ENCODE peak calls at places on chromosomes 11 and 22, in ten cellular contexts. N, M, Q, K, S, J, V, D, B and A are unnamed samples.

GRCh38 chr22:24592846-24593809 is at the start of gene LRRC75B:
- DNase-seq in B (peak; percentile 30), V (peak; percentile 88), S (peak; percentile 99), K (peak; percentile 61), J (no peak), D (peak; percentile 92), N (peak; percentile 92), M (peak; percentile 11), Q (no peak), A (peak; percentile 94)

GRCh38 chr22:48838376-48838775 is 989.3 kb downstream of the BRD1 start:
- DNase-seq in D (no peak), J (no peak), Q (no peak), N (no peak), B (no peak), S (no peak), V (no peak), M (no peak), K (no peak), A (no peak)

GRCh38 chr11:131759140-131759539 is 388.7 kb downstream of the NTM start:
- DNase-seq in N (no peak), K (no peak), V (no peak), S (no peak), Q (no peak), J (no peak), D (no peak), B (no peak), M (no peak), A (no peak)

GRCh38 chr22:36419177-36419911 is 31.6 kb upstream of the MYH9 start:
- DNase-seq in S (peak; percentile 70), V (peak; percentile 52), D (peak; percentile 61), J (no peak), K (no peak), N (peak; percentile 54), Q (no peak), M (no peak), B (no peak), A (peak; percentile 91)

GRCh38 chr11:87421422-87421821 is 383.7 kb downstream of the TMEM135 start:
- DNase-seq in J (no peak), M (peak; percentile 63), V (peak; percentile 90), B (peak; percentile 88), Q (peak; percentile 2), K (no peak), D (peak; percentile 94), N (peak; percentile 73), S (peak; percentile 44), A (peak; percentile 96)

GRCh38 chr11:17864478-17864941 is 129.9 kb downstream of the KCNC1 start:
- DNase-seq in M (no peak), B (no peak), S (no peak), D (peak; percentile 54), Q (no peak), K (no peak), V (no peak), N (peak; percentile 22), J (no peak), A (peak; percentile 15)

GRCh38 chr11:116913000-116913399 is 75.6 kb upstream of the APOA1 start:
- DNase-seq in Q (no peak), N (no peak), D (no peak), B (no peak), M (peak; percentile 43), J (no peak), V (peak; percentile 90), K (no peak), S (no peak), A (no peak)

GRCh38 chr11:16605440-16605970 is 132.9 kb upstream of the C11orf58 start:
- DNase-seq in Q (no peak), D (peak; percentile 53), B (peak; percentile 47), V (peak; percentile 39), S (peak; percentile 58), K (no peak), M (no peak), N (peak; percentile 56), J (no peak), A (peak; percentile 71)

GRCh38 chr22:47154621-47155081 is 392.2 kb downstream of the TBC1D22A start:
- DNase-seq in B (no peak), J (no peak), K (peak; percentile 30), M (no peak), Q (no peak), V (peak; percentile 93), N (peak; percentile 22), S (no peak), D (no peak), A (no peak)

GRCh38 chr11:75286826-75287465 is 46.4 kb downstream of the TPBGL start:
- DNase-seq in J (no peak), S (no peak), Q (no peak), N (no peak), M (no peak), K (no peak), V (peak; percentile 70), D (no peak), B (no peak), A (no peak)

GRCh38 chr22:19473578-19473977 is 5.4 kb downstream of the UFD1 start:
- DNase-seq in S (no peak), D (no peak), Q (no peak), N (no peak), B (no peak), K (no peak), J (no peak), M (no peak), V (peak; percentile 22), A (no peak)

GRCh38 chr11:118649941-118650340 is 29.5 kb downstream of the TREH start:
- DNase-seq in S (no peak), K (no peak), D (no peak), B (no peak), J (no peak), M (no peak), V (no peak), Q (no peak), N (no peak), A (no peak)

GRCh38 chr11:44950625-44951472 is at the start of gene TP53I11:
- DNase-seq in M (no peak), Q (no peak), V (peak; percentile 87), D (no peak), J (peak; percentile 40), B (no peak), N (peak; percentile 87), S (peak; percentile 71), K (peak; percentile 12), A (peak; percentile 45)

GRCh38 chr11:114166389-114166788 is 106.9 kb downstream of the ZBTB16 start:
- DNase-seq in K (no peak), J (no peak), S (no peak), V (no peak), D (no peak), Q (no peak), M (no peak), N (no peak), B (no peak), A (no peak)

GRCh38 chr11:30789270-30789669 is 203.1 kb upstream of the MPPED2 start:
- DNase-seq in Q (no peak), V (peak; percentile 61), M (no peak), S (no peak), N (no peak), D (no peak), K (no peak), B (peak; percentile 79), J (no peak), A (no peak)

GRCh38 chr11:15074206-15075161 is 1.1 kb downstream of the CALCB start:
- DNase-seq in D (peak; percentile 96), V (peak; percentile 87), B (peak; percentile 74), J (peak; percentile 52), N (peak; percentile 92), S (peak; percentile 90), Q (peak; percentile 69), M (peak; percentile 17), K (peak; percentile 50), A (peak; percentile 84)

GRCh38 chr22:36405671-36406070 is 17.9 kb upstream of the MYH9 start:
- DNase-seq in S (no peak), D (no peak), B (peak; percentile 72), Q (no peak), V (peak; percentile 63), J (no peak), N (no peak), K (no peak), M (no peak), A (peak; percentile 74)

GRCh38 chr11:65421204-65422103 is 1.1 kb upstream of the NEAT1 start:
- DNase-seq in K (peak; percentile 68), N (peak; percentile 56), J (peak; percentile 66), M (peak; percentile 93), D (peak; percentile 79), B (no peak), S (peak; percentile 97), V (peak; percentile 99), Q (peak; percentile 91), A (peak; percentile 96)

GRCh38 chr11:107916671-107917241 is 11.5 kb upstream of the RAB39A start:
- DNase-seq in S (peak; percentile 50), B (no peak), M (no peak), K (no peak), Q (peak; percentile 9), J (peak; percentile 16), D (no peak), V (peak; percentile 40), N (peak; percentile 68), A (peak; percentile 12)

GRCh38 chr11:123187221-123187620 is 7.8 kb downstream of the CLMP start:
- DNase-seq in S (no peak), V (peak; percentile 51), J (no peak), K (no peak), N (no peak), M (no peak), B (no peak), D (no peak), Q (no peak), A (no peak)

GRCh38 chr11:74463216-74463615 is 4.1 kb downstream of the KCNE3 start:
- DNase-seq in S (no peak), M (no peak), B (no peak), V (no peak), D (no peak), N (no peak), K (no peak), Q (no peak), J (no peak), A (no peak)

GRCh38 chr11:114350022-114350421 is 50.3 kb downstream of the C11orf71 start:
- DNase-seq in N (no peak), Q (no peak), S (no peak), D (peak; percentile 30), B (no peak), J (no peak), K (no peak), M (no peak), V (no peak), A (no peak)

GRCh38 chr22:42519544-42520237 is at the start of gene RRP7A:
- DNase-seq in M (peak; percentile 10), D (peak; percentile 71), V (peak; percentile 93), J (peak; percentile 85), N (peak; percentile 84), B (peak; percentile 55), S (peak; percentile 84), Q (no peak), K (peak; percentile 62), A (peak; percentile 87)